ENCODE peak calls at places on chromosomes 12 and 14, in six cellular contexts. One of them, this sample, is unnamed.

GRCh38 chr12:13097526-13097925 is 5.9 kb downstream of the GSG1 start:
- DNase-seq in EL: peak
- DNase-seq in H54: no peak
- DNase-seq in right cardiac atrium: peak
- DNase-seq in cardiac fibroblast: peak
- DNase-seq in HFFc6: no peak
- DNase-seq in this sample: no peak

GRCh38 chr12:3795096-3795799 is 42.3 kb upstream of the CRACR2A start:
- DNase-seq in EL: no peak
- DNase-seq in cardiac fibroblast: no peak
- DNase-seq in right cardiac atrium: no peak
- DNase-seq in H54: no peak
- DNase-seq in HFFc6: no peak
- DNase-seq in this sample: no peak

GRCh38 chr12:11446372-11446771 is 51.0 kb upstream of the PRB2 start:
- DNase-seq in cardiac fibroblast: no peak
- DNase-seq in H54: no peak
- DNase-seq in right cardiac atrium: no peak
- DNase-seq in EL: peak
- DNase-seq in HFFc6: peak
- DNase-seq in this sample: peak

GRCh38 chr14:23349156-23349845 is 3.4 kb downstream of the SLC22A17 start:
- DNase-seq in cardiac fibroblast: no peak
- DNase-seq in EL: no peak
- DNase-seq in right cardiac atrium: no peak
- DNase-seq in H54: no peak
- DNase-seq in HFFc6: no peak
- DNase-seq in this sample: no peak

GRCh38 chr14:57182760-57183503 is 85.8 kb downstream of the EXOC5 start:
- DNase-seq in right cardiac atrium: no peak
- DNase-seq in cardiac fibroblast: peak
- DNase-seq in HFFc6: peak
- DNase-seq in H54: no peak
- DNase-seq in EL: peak
- DNase-seq in this sample: peak

GRCh38 chr14:92658160-92658559 is 90.3 kb downstream of the LGMN start:
- DNase-seq in cardiac fibroblast: no peak
- DNase-seq in HFFc6: no peak
- DNase-seq in H54: no peak
- DNase-seq in EL: no peak
- DNase-seq in right cardiac atrium: no peak
- DNase-seq in this sample: no peak

GRCh38 chr14:103391048-103391447 is 5.8 kb downstream of the MARK3 start:
- DNase-seq in HFFc6: peak
- DNase-seq in right cardiac atrium: no peak
- DNase-seq in EL: peak
- DNase-seq in cardiac fibroblast: peak
- DNase-seq in H54: no peak
- DNase-seq in this sample: peak

GRCh38 chr12:28191690-28192089 is 1.4 kb downstream of the CCDC91 start:
- DNase-seq in right cardiac atrium: no peak
- DNase-seq in cardiac fibroblast: peak
- DNase-seq in HFFc6: no peak
- DNase-seq in H54: peak
- DNase-seq in EL: no peak
- DNase-seq in this sample: peak

GRCh38 chr12:95699579-95699978 is 91.0 kb downstream of the NTN4 start:
- DNase-seq in HFFc6: no peak
- DNase-seq in cardiac fibroblast: no peak
- DNase-seq in EL: no peak
- DNase-seq in H54: no peak
- DNase-seq in right cardiac atrium: no peak
- DNase-seq in this sample: no peak

GRCh38 chr12:16600525-16600924 is 5.4 kb downstream of the LMO3 start:
- DNase-seq in right cardiac atrium: no peak
- DNase-seq in cardiac fibroblast: no peak
- DNase-seq in EL: no peak
- DNase-seq in H54: no peak
- DNase-seq in HFFc6: no peak
- DNase-seq in this sample: no peak

GRCh38 chr12:117832459-117833457 is 136.0 kb downstream of the KSR2 start:
- DNase-seq in EL: peak
- DNase-seq in cardiac fibroblast: no peak
- DNase-seq in right cardiac atrium: no peak
- DNase-seq in H54: peak
- DNase-seq in HFFc6: peak
- DNase-seq in this sample: no peak

GRCh38 chr12:63420206-63420644 is 248.1 kb downstream of the DPY19L2 start:
- DNase-seq in HFFc6: peak
- DNase-seq in cardiac fibroblast: peak
- DNase-seq in right cardiac atrium: no peak
- DNase-seq in EL: peak
- DNase-seq in H54: peak
- DNase-seq in this sample: peak

GRCh38 chr14:99509871-99510555 is 28.8 kb downstream of the CCNK start:
- DNase-seq in EL: no peak
- DNase-seq in cardiac fibroblast: no peak
- DNase-seq in H54: no peak
- DNase-seq in HFFc6: no peak
- DNase-seq in right cardiac atrium: no peak
- DNase-seq in this sample: no peak

GRCh38 chr12:45674181-45674580 is 55.3 kb upstream of the ARID2 start:
- DNase-seq in H54: no peak
- DNase-seq in cardiac fibroblast: no peak
- DNase-seq in right cardiac atrium: no peak
- DNase-seq in HFFc6: no peak
- DNase-seq in EL: peak
- DNase-seq in this sample: peak

GRCh38 chr14:85604021-85604420 is 74.1 kb downstream of the FLRT2 start:
- DNase-seq in HFFc6: no peak
- DNase-seq in right cardiac atrium: no peak
- DNase-seq in cardiac fibroblast: no peak
- DNase-seq in H54: no peak
- DNase-seq in EL: no peak
- DNase-seq in this sample: no peak

GRCh38 chr12:113861708-113862312 is 104.3 kb downstream of the RBM19 start:
- DNase-seq in cardiac fibroblast: no peak
- DNase-seq in right cardiac atrium: no peak
- DNase-seq in HFFc6: no peak
- DNase-seq in EL: no peak
- DNase-seq in H54: no peak
- DNase-seq in this sample: no peak

GRCh38 chr12:59632408-59632807 is 36.6 kb downstream of the SLC16A7 start:
- DNase-seq in H54: no peak
- DNase-seq in HFFc6: no peak
- DNase-seq in EL: no peak
- DNase-seq in cardiac fibroblast: peak
- DNase-seq in right cardiac atrium: no peak
- DNase-seq in this sample: no peak

GRCh38 chr14:64722842-64723447 is 18.7 kb downstream of the PLEKHG3 start:
- DNase-seq in cardiac fibroblast: no peak
- DNase-seq in HFFc6: no peak
- DNase-seq in right cardiac atrium: no peak
- DNase-seq in EL: no peak
- DNase-seq in H54: no peak
- DNase-seq in this sample: no peak

GRCh38 chr12:12804432-12804886 is 8.7 kb upstream of the DDX47 start:
- DNase-seq in HFFc6: peak
- DNase-seq in EL: peak
- DNase-seq in H54: peak
- DNase-seq in cardiac fibroblast: peak
- DNase-seq in right cardiac atrium: no peak
- DNase-seq in this sample: peak

GRCh38 chr14:96130391-96130790 is 74.2 kb upstream of the BDKRB2 start:
- DNase-seq in right cardiac atrium: no peak
- DNase-seq in cardiac fibroblast: no peak
- DNase-seq in HFFc6: no peak
- DNase-seq in H54: no peak
- DNase-seq in EL: no peak
- DNase-seq in this sample: no peak

GRCh38 chr14:100772607-100773165 is 46.0 kb downstream of the DLK1 start:
- DNase-seq in cardiac fibroblast: no peak
- DNase-seq in right cardiac atrium: no peak
- DNase-seq in HFFc6: no peak
- DNase-seq in EL: no peak
- DNase-seq in H54: no peak
- DNase-seq in this sample: no peak

GRCh38 chr14:91388551-91388975 is 29.1 kb downstream of the CCDC88C start:
- DNase-seq in EL: no peak
- DNase-seq in cardiac fibroblast: no peak
- DNase-seq in HFFc6: peak
- DNase-seq in H54: no peak
- DNase-seq in right cardiac atrium: no peak
- DNase-seq in this sample: no peak

GRCh38 chr12:57896139-57896436 is 45.3 kb upstream of the ATP23 start:
- DNase-seq in cardiac fibroblast: peak
- DNase-seq in HFFc6: peak
- DNase-seq in right cardiac atrium: no peak
- DNase-seq in H54: no peak
- DNase-seq in EL: peak
- DNase-seq in this sample: peak

GRCh38 chr14:75476274-75476995 is 45.8 kb upstream of the BATF start:
- DNase-seq in cardiac fibroblast: peak
- DNase-seq in EL: no peak
- DNase-seq in HFFc6: no peak
- DNase-seq in right cardiac atrium: peak
- DNase-seq in H54: no peak
- DNase-seq in this sample: no peak

GRCh38 chr12:92629349-92630065 is 73.3 kb upstream of the PLEKHG7 start:
- DNase-seq in H54: no peak
- DNase-seq in HFFc6: peak
- DNase-seq in right cardiac atrium: peak
- DNase-seq in EL: peak
- DNase-seq in cardiac fibroblast: no peak
- DNase-seq in this sample: peak

GRCh38 chr12:124681779-124682391 is 114.5 kb upstream of the NCOR2 start:
- DNase-seq in H54: peak
- DNase-seq in right cardiac atrium: peak
- DNase-seq in HFFc6: no peak
- DNase-seq in cardiac fibroblast: peak
- DNase-seq in EL: peak
- DNase-seq in this sample: no peak

GRCh38 chr12:79648872-79649271 is 41.9 kb downstream of the PAWR start:
- DNase-seq in right cardiac atrium: no peak
- DNase-seq in HFFc6: no peak
- DNase-seq in EL: no peak
- DNase-seq in H54: no peak
- DNase-seq in cardiac fibroblast: no peak
- DNase-seq in this sample: peak

GRCh38 chr12:13277278-13277677 is 80.8 kb downstream of the EMP1 start:
- DNase-seq in EL: no peak
- DNase-seq in HFFc6: no peak
- DNase-seq in right cardiac atrium: no peak
- DNase-seq in H54: no peak
- DNase-seq in cardiac fibroblast: no peak
- DNase-seq in this sample: no peak

GRCh38 chr14:82710257-82710841 is 1176.7 kb upstream of the SEL1L start:
- DNase-seq in HFFc6: peak
- DNase-seq in right cardiac atrium: peak
- DNase-seq in H54: peak
- DNase-seq in cardiac fibroblast: peak
- DNase-seq in EL: peak
- DNase-seq in this sample: peak

This sample was measured in choroid plexus epithelial cell.